ENCODE peak calls at places on chromosome 3, in nine cellular contexts. U, J, C, V, O, G, T, Y and D are unnamed samples.

GRCh38 chr3:136055491-136055890 is 90.0 kb downstream of the PPP2R3A start:
- DNase-seq in U (no peak), J (no peak), C (no peak), V (no peak), O (no peak), G (no peak), T (no peak), Y (no peak), D (no peak)

GRCh38 chr3:168817177-168817576 is 721.5 kb upstream of the GOLIM4 start:
- DNase-seq in U (no peak), J (no peak), C (no peak), V (no peak), O (no peak), G (no peak), T (no peak), Y (no peak), D (no peak)

GRCh38 chr3:98593046-98593936 is at the start of gene CPOX:
- DNase-seq in U (peak), J (peak), C (peak), V (peak), O (no peak), G (peak), T (peak), Y (peak), D (peak)

GRCh38 chr3:177401375-177401774 is 204.1 kb upstream of the TBL1XR1 start:
- DNase-seq in U (no peak), J (no peak), C (no peak), V (no peak), O (no peak), G (no peak), T (no peak), Y (no peak), D (peak)

GRCh38 chr3:131794766-131795381 is 239.9 kb downstream of the CPNE4 start:
- DNase-seq in U (no peak), J (no peak), C (peak), V (peak), O (peak), G (no peak), T (no peak), Y (peak), D (peak)

GRCh38 chr3:32500225-32500624 is 2.4 kb downstream of the CMTM6 start:
- DNase-seq in U (no peak), J (no peak), C (no peak), V (no peak), O (no peak), G (no peak), T (no peak), Y (no peak), D (no peak)

GRCh38 chr3:23981136-23981535 is 36.0 kb downstream of the NR1D2 start:
- DNase-seq in U (no peak), J (no peak), C (no peak), V (no peak), O (no peak), G (peak), T (no peak), Y (no peak), D (no peak)

GRCh38 chr3:165389064-165389463 is 192.9 kb upstream of the SLITRK3 start:
- DNase-seq in U (no peak), J (no peak), C (no peak), V (no peak), O (no peak), G (no peak), T (no peak), Y (no peak), D (peak)

GRCh38 chr3:150786791-150787190 is 23.8 kb upstream of the SIAH2 start:
- DNase-seq in U (no peak), J (no peak), C (no peak), V (no peak), O (no peak), G (no peak), T (no peak), Y (no peak), D (peak)

GRCh38 chr3:44476181-44476599 is 1.3 kb downstream of the ZNF445 start:
- DNase-seq in U (no peak), J (no peak), C (no peak), V (peak), O (no peak), G (no peak), T (no peak), Y (no peak), D (peak)

GRCh38 chr3:58999779-59000170 is 50.0 kb downstream of the CFAP20DC start:
- DNase-seq in U (no peak), J (no peak), C (no peak), V (no peak), O (no peak), G (no peak), T (no peak), Y (no peak), D (peak)

GRCh38 chr3:145972851-145973250 is 188.1 kb downstream of the PLOD2 start:
- DNase-seq in U (no peak), J (no peak), C (no peak), V (no peak), O (no peak), G (no peak), T (no peak), Y (no peak), D (no peak)

GRCh38 chr3:115401298-115401697 is 222.0 kb upstream of the GAP43 start:
- DNase-seq in U (no peak), J (no peak), C (no peak), V (peak), O (no peak), G (no peak), T (no peak), Y (no peak), D (no peak)

GRCh38 chr3:37910666-37911400 is 49.2 kb downstream of the CTDSPL start:
- DNase-seq in U (no peak), J (no peak), C (no peak), V (no peak), O (no peak), G (no peak), T (no peak), Y (no peak), D (no peak)

GRCh38 chr3:12127366-12127765 is 31.3 kb downstream of the TIMP4 start:
- DNase-seq in U (no peak), J (no peak), C (no peak), V (no peak), O (no peak), G (no peak), T (no peak), Y (no peak), D (no peak)

GRCh38 chr3:30145281-30145680 is 461.1 kb upstream of the TGFBR2 start:
- DNase-seq in U (no peak), J (no peak), C (no peak), V (peak), O (no peak), G (no peak), T (no peak), Y (no peak), D (peak)

GRCh38 chr3:50651875-50652529 is 22.7 kb upstream of the DOCK3 start:
- DNase-seq in U (no peak), J (no peak), C (no peak), V (no peak), O (no peak), G (no peak), T (no peak), Y (no peak), D (no peak)

GRCh38 chr3:194123735-194124134 is 12.2 kb upstream of the HES1 start:
- DNase-seq in U (no peak), J (no peak), C (no peak), V (no peak), O (no peak), G (no peak), T (no peak), Y (no peak), D (no peak)

GRCh38 chr3:37824954-37825328 is 36.7 kb upstream of the CTDSPL start:
- DNase-seq in U (no peak), J (no peak), C (no peak), V (no peak), O (no peak), G (no peak), T (no peak), Y (no peak), D (peak)

GRCh38 chr3:8473990-8474389 is 27.6 kb upstream of the LMCD1 start:
- DNase-seq in U (no peak), J (no peak), C (no peak), V (no peak), O (no peak), G (no peak), T (no peak), Y (no peak), D (no peak)

GRCh38 chr3:64368163-64369025 is 143.1 kb upstream of the PRICKLE2 start:
- DNase-seq in U (no peak), J (no peak), C (no peak), V (peak), O (no peak), G (no peak), T (no peak), Y (no peak), D (no peak)

GRCh38 chr3:147369671-147370123 is 36.6 kb downstream of the ZIC4 start:
- DNase-seq in U (no peak), J (no peak), C (no peak), V (no peak), O (no peak), G (no peak), T (no peak), Y (no peak), D (no peak)

GRCh38 chr3:184688251-184688851 is 23.5 kb downstream of the MAGEF1 start:
- DNase-seq in U (no peak), J (no peak), C (no peak), V (peak), O (no peak), G (no peak), T (no peak), Y (no peak), D (no peak)

GRCh38 chr3:106333911-106334618 is 465.3 kb upstream of the CBLB start:
- DNase-seq in U (no peak), J (no peak), C (no peak), V (no peak), O (no peak), G (no peak), T (peak), Y (no peak), D (peak)

GRCh38 chr3:50345586-50345985 is at the start of gene ZMYND10:
- DNase-seq in U (peak), J (peak), C (no peak), V (peak), O (no peak), G (peak), T (peak), Y (peak), D (peak)

GRCh38 chr3:24829632-24830229 is 335.1 kb upstream of the THRB start:
- DNase-seq in U (no peak), J (no peak), C (no peak), V (no peak), O (no peak), G (no peak), T (no peak), Y (peak), D (peak)

GRCh38 chr3:142888099-142888483 is 792 bp downstream of the PCOLCE2 start:
- DNase-seq in U (no peak), J (no peak), C (peak), V (no peak), O (no peak), G (peak), T (no peak), Y (no peak), D (peak)

GRCh38 chr3:14767706-14768105 is 51.1 kb upstream of the FGD5 start:
- DNase-seq in U (no peak), J (no peak), C (no peak), V (no peak), O (no peak), G (no peak), T (no peak), Y (no peak), D (no peak)

GRCh38 chr3:111362286-111363009 is 179.5 kb upstream of the CD96 start:
- DNase-seq in U (no peak), J (no peak), C (no peak), V (no peak), O (no peak), G (no peak), T (no peak), Y (no peak), D (no peak)

GRCh38 chr3:116140100-116140689 is 305.1 kb downstream of the LSAMP start:
- DNase-seq in U (no peak), J (no peak), C (no peak), V (no peak), O (no peak), G (no peak), T (no peak), Y (no peak), D (peak)